ENCODE peak calls at places on chromosome 18, in eight cellular contexts. One of them, this sample, is unnamed.
A peak's percentile ranks its signal among the peaks of the same experiment; 100 is the strongest.

GRCh38 chr18:12405066-12405465 is 2.7 kb upstream of the PRELID3A start:
- DNase-seq in stomach: no peak
- DNase-seq in aorta: no peak
- DNase-seq in adrenal gland: no peak
- DNase-seq in neuronal stem cell: no peak
- DNase-seq in cardiac muscle cell: no peak
- DNase-seq in IMR-90: no peak
- DNase-seq in osteoblast: no peak
- DNase-seq in this sample: no peak

GRCh38 chr18:60259052-60259681 is 113.4 kb downstream of the MC4R start:
- DNase-seq in neuronal stem cell: no peak
- DNase-seq in IMR-90: peak; percentile 38
- DNase-seq in stomach: no peak
- DNase-seq in cardiac muscle cell: peak; percentile 24
- DNase-seq in adrenal gland: no peak
- DNase-seq in osteoblast: no peak
- DNase-seq in aorta: no peak
- DNase-seq in this sample: no peak

GRCh38 chr18:13187498-13187897 is 31.1 kb upstream of the LDLRAD4 start:
- DNase-seq in aorta: no peak
- DNase-seq in stomach: no peak
- DNase-seq in neuronal stem cell: no peak
- DNase-seq in osteoblast: no peak
- DNase-seq in cardiac muscle cell: no peak
- DNase-seq in adrenal gland: no peak
- DNase-seq in IMR-90: no peak
- DNase-seq in this sample: no peak

GRCh38 chr18:55407774-55408535 is 180.0 kb downstream of the TCF4 start:
- DNase-seq in osteoblast: no peak
- DNase-seq in cardiac muscle cell: no peak
- DNase-seq in neuronal stem cell: no peak
- DNase-seq in stomach: no peak
- DNase-seq in aorta: no peak
- DNase-seq in IMR-90: no peak
- DNase-seq in adrenal gland: no peak
- DNase-seq in this sample: no peak

GRCh38 chr18:76252880-76253279 is 242.2 kb downstream of the ZNF516 start:
- DNase-seq in aorta: no peak
- DNase-seq in osteoblast: no peak
- DNase-seq in cardiac muscle cell: no peak
- DNase-seq in stomach: no peak
- DNase-seq in neuronal stem cell: no peak
- DNase-seq in IMR-90: peak; percentile 6
- DNase-seq in adrenal gland: no peak
- DNase-seq in this sample: no peak

GRCh38 chr18:74315464-74316256 is at the start of gene C18orf63:
- DNase-seq in adrenal gland: no peak
- DNase-seq in IMR-90: no peak
- DNase-seq in cardiac muscle cell: no peak
- DNase-seq in aorta: no peak
- DNase-seq in neuronal stem cell: no peak
- DNase-seq in osteoblast: no peak
- DNase-seq in stomach: no peak
- DNase-seq in this sample: no peak

GRCh38 chr18:9627642-9628041 is 13.3 kb upstream of the PPP4R1 start:
- DNase-seq in neuronal stem cell: no peak
- DNase-seq in cardiac muscle cell: peak; percentile 77
- DNase-seq in adrenal gland: no peak
- DNase-seq in aorta: no peak
- DNase-seq in stomach: no peak
- DNase-seq in osteoblast: peak; percentile 58
- DNase-seq in IMR-90: peak; percentile 65
- DNase-seq in this sample: no peak

GRCh38 chr18:66640431-66640830 is 36.5 kb upstream of the CDH19 start:
- DNase-seq in IMR-90: no peak
- DNase-seq in neuronal stem cell: no peak
- DNase-seq in cardiac muscle cell: peak; percentile 39
- DNase-seq in aorta: no peak
- DNase-seq in osteoblast: no peak
- DNase-seq in stomach: peak; percentile 28
- DNase-seq in adrenal gland: peak; percentile 15
- DNase-seq in this sample: no peak

GRCh38 chr18:11040823-11041712 is 108.3 kb downstream of the PIEZO2 start:
- DNase-seq in osteoblast: no peak
- DNase-seq in stomach: no peak
- DNase-seq in neuronal stem cell: peak; percentile 54
- DNase-seq in adrenal gland: peak; percentile 65
- DNase-seq in cardiac muscle cell: peak; percentile 77
- DNase-seq in IMR-90: peak; percentile 69
- DNase-seq in aorta: no peak
- DNase-seq in this sample: peak; percentile 5

GRCh38 chr18:8814206-8814605 is 108.8 kb downstream of the MTCL1 start:
- DNase-seq in IMR-90: peak; percentile 76
- DNase-seq in osteoblast: no peak
- DNase-seq in adrenal gland: no peak
- DNase-seq in neuronal stem cell: no peak
- DNase-seq in stomach: no peak
- DNase-seq in aorta: no peak
- DNase-seq in cardiac muscle cell: peak; percentile 83
- DNase-seq in this sample: no peak

GRCh38 chr18:74625157-74625556 is 27.5 kb downstream of the ZNF407 start:
- DNase-seq in cardiac muscle cell: no peak
- DNase-seq in neuronal stem cell: no peak
- DNase-seq in aorta: no peak
- DNase-seq in adrenal gland: no peak
- DNase-seq in stomach: no peak
- DNase-seq in osteoblast: peak; percentile 66
- DNase-seq in IMR-90: peak; percentile 38
- DNase-seq in this sample: no peak

DNA sequence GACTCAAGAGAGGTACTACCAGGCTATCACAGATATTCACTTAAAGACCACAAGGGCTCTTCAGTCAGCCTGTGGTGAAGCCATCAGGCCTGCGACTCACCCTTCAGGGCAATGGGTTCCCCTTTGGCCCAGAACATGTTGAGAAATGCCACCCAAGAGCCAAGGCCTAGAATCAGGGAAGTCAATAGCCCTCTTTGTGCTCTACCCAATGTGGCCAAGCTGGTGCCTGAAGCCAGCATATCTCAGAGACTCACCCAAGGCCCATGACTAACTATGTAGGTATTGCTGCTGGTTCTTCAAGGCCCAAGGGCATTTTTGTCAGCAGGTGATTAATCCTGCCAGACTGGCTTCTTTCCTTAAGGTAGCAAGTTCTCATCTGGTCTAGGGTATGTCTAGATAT is 338.9 kb upstream of the SETBP1 start:
- DNase-seq in neuronal stem cell: no peak
- DNase-seq in cardiac muscle cell: no peak
- DNase-seq in adrenal gland: no peak
- DNase-seq in stomach: no peak
- DNase-seq in osteoblast: no peak
- DNase-seq in IMR-90: no peak
- DNase-seq in aorta: no peak
- DNase-seq in this sample: no peak
- H3K9me3 ChIP-seq in neuronal stem cell: no peaks in the 10 kb centered on the region
- H3K9me3 ChIP-seq in cardiac muscle cell: no peaks in the 10 kb centered on the region
- H3K9me3 ChIP-seq in adrenal gland: no peaks in the 10 kb centered on the region
- H3K9me3 ChIP-seq in stomach: no peaks in the 10 kb centered on the region
- H3K9me3 ChIP-seq in osteoblast: no peaks in the 10 kb centered on the region
- H3K9me3 ChIP-seq in IMR-90: no peaks in the 10 kb centered on the region
- H3K9me3 ChIP-seq in aorta: peaks cover 2% of the 10 kb centered on the region
- H3K9me3 ChIP-seq in this sample: no peaks in the 10 kb centered on the region

GRCh38 chr18:44823286-44823685 is 142.6 kb downstream of the SETBP1 start:
- DNase-seq in aorta: no peak
- DNase-seq in osteoblast: no peak
- DNase-seq in stomach: no peak
- DNase-seq in cardiac muscle cell: no peak
- DNase-seq in neuronal stem cell: no peak
- DNase-seq in adrenal gland: no peak
- DNase-seq in IMR-90: no peak
- DNase-seq in this sample: no peak

GRCh38 chr18:44821924-44822323 is 141.2 kb downstream of the SETBP1 start:
- DNase-seq in osteoblast: no peak
- DNase-seq in neuronal stem cell: no peak
- DNase-seq in cardiac muscle cell: no peak
- DNase-seq in adrenal gland: no peak
- DNase-seq in stomach: no peak
- DNase-seq in IMR-90: no peak
- DNase-seq in aorta: no peak
- DNase-seq in this sample: no peak

GRCh38 chr18:44826418-44827259 is 146.0 kb downstream of the SETBP1 start:
- DNase-seq in osteoblast: peak; percentile 85
- DNase-seq in cardiac muscle cell: peak; percentile 97
- DNase-seq in adrenal gland: peak; percentile 69
- DNase-seq in aorta: peak; percentile 81
- DNase-seq in neuronal stem cell: peak; percentile 23
- DNase-seq in stomach: peak; percentile 84
- DNase-seq in IMR-90: peak; percentile 83
- DNase-seq in this sample: no peak

GRCh38 chr18:44824884-44825283 is 144.2 kb downstream of the SETBP1 start:
- DNase-seq in osteoblast: no peak
- DNase-seq in stomach: no peak
- DNase-seq in neuronal stem cell: no peak
- DNase-seq in IMR-90: no peak
- DNase-seq in cardiac muscle cell: no peak
- DNase-seq in aorta: no peak
- DNase-seq in adrenal gland: no peak
- DNase-seq in this sample: no peak

GRCh38 chr18:44823782-44824181 is 143.1 kb downstream of the SETBP1 start:
- DNase-seq in cardiac muscle cell: peak; percentile 23
- DNase-seq in stomach: no peak
- DNase-seq in neuronal stem cell: no peak
- DNase-seq in osteoblast: peak; percentile 78
- DNase-seq in IMR-90: peak; percentile 29
- DNase-seq in aorta: no peak
- DNase-seq in adrenal gland: peak; percentile 31
- DNase-seq in this sample: no peak
- H3K4me1 ChIP-seq in cardiac muscle cell: peaks cover 10% of the 10 kb centered on the region
- H3K4me1 ChIP-seq in stomach: peaks cover 38% of the 10 kb centered on the region
- H3K4me1 ChIP-seq in neuronal stem cell: peaks cover 8% of the 10 kb centered on the region
- H3K4me1 ChIP-seq in osteoblast: peaks cover 10% of the 10 kb centered on the region
- H3K4me1 ChIP-seq in IMR-90: peaks cover 2% of the 10 kb centered on the region
- H3K4me1 ChIP-seq in aorta: peaks cover 3% of the 10 kb centered on the region
- H3K4me1 ChIP-seq in adrenal gland: peaks cover 8% of the 10 kb centered on the region
- H3K4me1 ChIP-seq in this sample: no peaks in the 10 kb centered on the region

DNA sequence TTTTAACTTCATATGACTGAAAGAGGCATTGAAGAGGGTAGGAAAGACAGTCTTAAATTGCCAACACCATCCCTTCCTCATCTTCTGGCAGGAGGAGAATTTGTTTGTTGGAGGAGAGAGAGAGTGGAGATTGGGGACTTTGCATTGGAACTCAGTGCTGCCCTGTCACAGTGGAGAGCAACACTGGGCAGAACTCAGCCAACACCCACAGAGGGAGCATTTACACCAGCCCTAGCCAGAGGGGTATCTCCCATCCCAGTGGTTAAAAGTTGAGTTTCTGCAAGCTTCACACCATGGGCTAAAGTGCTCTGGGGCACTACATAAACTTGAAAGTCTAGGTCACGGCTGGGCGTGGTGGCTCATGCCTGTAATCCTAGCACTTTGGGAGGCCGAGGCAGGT is 174.1 kb downstream of the ANKRD30B start:
- DNase-seq in adrenal gland: no peak
- DNase-seq in aorta: no peak
- DNase-seq in neuronal stem cell: no peak
- DNase-seq in cardiac muscle cell: no peak
- DNase-seq in stomach: no peak
- DNase-seq in IMR-90: no peak
- DNase-seq in osteoblast: no peak
- DNase-seq in this sample: no peak
- H3K9me3 ChIP-seq in adrenal gland: no peaks in the 10 kb centered on the region
- H3K9me3 ChIP-seq in aorta: no peaks in the 10 kb centered on the region
- H3K9me3 ChIP-seq in neuronal stem cell: peaks cover 41% of the 10 kb centered on the region
- H3K9me3 ChIP-seq in cardiac muscle cell: no peaks in the 10 kb centered on the region
- H3K9me3 ChIP-seq in stomach: no peaks in the 10 kb centered on the region
- H3K9me3 ChIP-seq in IMR-90: peaks cover 47% of the 10 kb centered on the region
- H3K9me3 ChIP-seq in osteoblast: no peaks in the 10 kb centered on the region
- H3K9me3 ChIP-seq in this sample: no peaks in the 10 kb centered on the region

DNA sequence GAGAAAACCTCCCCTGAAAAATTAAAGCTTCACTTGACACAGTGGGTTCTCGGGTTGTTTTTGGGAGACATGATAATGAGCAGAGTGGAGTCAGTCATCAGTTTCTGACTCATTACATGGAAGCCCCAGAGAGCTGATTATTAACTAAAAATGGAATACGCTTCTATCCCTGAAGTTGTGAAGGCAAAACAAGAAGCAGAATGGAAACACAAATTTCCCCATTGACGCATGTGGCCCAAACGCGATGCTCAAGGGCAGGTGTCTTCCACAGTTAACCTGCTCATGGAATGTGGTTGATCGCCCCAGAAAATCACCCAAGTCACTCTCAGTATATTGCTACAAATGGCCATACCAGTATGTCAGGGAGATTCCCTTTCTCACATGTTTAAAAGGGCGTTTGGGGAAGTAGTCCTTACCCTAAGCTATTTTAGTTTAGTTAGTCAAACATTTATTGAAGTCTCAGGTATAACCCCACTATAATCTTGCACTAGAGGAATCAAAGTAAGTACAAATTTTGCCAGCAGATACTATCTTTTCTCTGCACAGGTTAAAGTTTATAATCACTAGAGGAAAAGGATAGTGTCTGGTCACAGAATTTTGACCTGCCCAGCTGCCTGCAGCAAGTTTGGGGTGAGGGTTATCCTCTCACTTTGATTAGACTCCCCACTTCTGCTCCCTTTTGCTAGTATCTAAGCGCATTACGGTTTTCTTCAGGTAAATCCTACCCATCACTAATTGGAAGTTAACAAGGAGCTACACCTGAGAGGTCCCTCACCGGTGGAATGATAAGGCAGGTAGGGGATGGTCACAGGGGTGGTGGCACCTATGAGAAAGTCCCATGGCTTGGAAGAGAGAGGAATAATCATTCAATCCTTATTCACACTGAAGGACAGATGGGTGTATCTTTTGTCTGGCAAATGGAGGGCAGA is 7.8 kb downstream of the BCL2 start:
- DNase-seq in adrenal gland: no peak
- DNase-seq in aorta: no peak
- DNase-seq in IMR-90: no peak
- DNase-seq in stomach: no peak
- DNase-seq in osteoblast: no peak
- DNase-seq in neuronal stem cell: no peak
- DNase-seq in cardiac muscle cell: no peak
- DNase-seq in this sample: no peak
- H3K4me1 ChIP-seq in adrenal gland: no peaks in the 10 kb centered on the region
- H3K4me1 ChIP-seq in aorta: no peaks in the 10 kb centered on the region
- H3K4me1 ChIP-seq in IMR-90: no peaks in the 10 kb centered on the region
- H3K4me1 ChIP-seq in stomach: no peaks in the 10 kb centered on the region
- H3K4me1 ChIP-seq in osteoblast: no peaks in the 10 kb centered on the region
- H3K4me1 ChIP-seq in neuronal stem cell: peaks cover 11% of the 10 kb centered on the region
- H3K4me1 ChIP-seq in cardiac muscle cell: no peaks in the 10 kb centered on the region
- H3K4me1 ChIP-seq in this sample: peaks cover 29% of the 10 kb centered on the region

DNA sequence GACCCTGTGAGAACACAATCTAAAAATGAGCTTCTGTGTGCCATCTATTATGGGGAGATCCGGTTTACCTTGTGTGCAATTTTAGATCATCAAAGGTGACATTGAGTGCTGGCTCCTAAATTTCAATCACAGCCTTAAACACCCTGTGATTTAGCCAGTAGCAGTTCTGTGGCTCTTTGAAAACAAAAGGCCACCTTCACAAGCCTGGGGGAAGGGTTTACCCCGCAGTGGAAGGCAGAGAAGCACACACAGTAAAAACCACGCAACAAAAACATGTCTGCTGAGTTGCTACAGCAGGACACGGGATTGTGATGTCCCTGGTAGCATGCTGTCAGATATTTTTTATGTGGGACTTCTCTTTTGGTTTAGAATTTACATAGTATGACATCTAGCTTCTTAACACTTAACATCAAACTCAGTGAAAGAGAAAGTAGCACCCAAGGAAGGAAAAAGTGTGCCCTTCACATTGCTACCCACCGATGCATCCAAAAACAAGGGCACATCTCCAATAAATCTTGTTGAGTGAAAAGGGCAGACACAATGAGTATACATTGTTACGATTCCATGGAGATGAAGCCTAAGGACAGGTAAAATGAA is 56.1 kb upstream of the RNF152 start:
- DNase-seq in stomach: no peak
- DNase-seq in aorta: no peak
- DNase-seq in adrenal gland: no peak
- DNase-seq in neuronal stem cell: no peak
- DNase-seq in IMR-90: no peak
- DNase-seq in osteoblast: no peak
- DNase-seq in cardiac muscle cell: no peak
- DNase-seq in this sample: no peak
- H3K9me3 ChIP-seq in stomach: no peaks in the 10 kb centered on the region
- H3K9me3 ChIP-seq in aorta: no peaks in the 10 kb centered on the region
- H3K9me3 ChIP-seq in adrenal gland: no peaks in the 10 kb centered on the region
- H3K9me3 ChIP-seq in neuronal stem cell: no peaks in the 10 kb centered on the region
- H3K9me3 ChIP-seq in IMR-90: no peaks in the 10 kb centered on the region
- H3K9me3 ChIP-seq in osteoblast: no peaks in the 10 kb centered on the region
- H3K9me3 ChIP-seq in cardiac muscle cell: no peaks in the 10 kb centered on the region
- H3K9me3 ChIP-seq in this sample: no peaks in the 10 kb centered on the region